ENCODE peak calls at places on chromosome 17, in five cellular contexts. T, H, B, Q and U are unnamed samples. For H3F3A and H3K9me2, the result is how much of the 10 kb centered on the place peaks cover.

GRCh38 chr17:281365-281999 is 71.1 kb downstream of the RPH3AL start:
- DNase-seq in Q (no peak), B (no peak), H (no peak), T (no peak), U (no peak)

GRCh38 chr17:82300707-82301270 is 16.6 kb downstream of the CD7 start:
- DNase-seq in H (peak), Q (no peak), B (peak), T (peak), U (peak)

GRCh38 chr17:79108232-79108850 is 33.7 kb downstream of the ENGASE start:
- DNase-seq in T (no peak), B (no peak), Q (no peak), H (no peak), U (no peak)

GRCh38 chr17:82956146-82956725 is 116.4 kb upstream of the ZNF750 start:
- DNase-seq in T (no peak), Q (no peak), B (no peak), H (no peak), U (no peak)

GRCh38 chr17:16940116-16940881 is 31.6 kb downstream of the TNFRSF13B start:
- DNase-seq in B (no peak), T (peak), Q (no peak), H (no peak), U (no peak)

GRCh38 chr17:53527473-53527872 is 295.3 kb upstream of the KIF2B start:
- DNase-seq in Q (no peak), T (no peak), B (no peak), H (no peak), U (no peak)

GRCh38 chr17:35028531-35029262 is 34.8 kb downstream of the RFFL start:
- DNase-seq in Q (peak), H (no peak), T (no peak), B (peak), U (peak)

GRCh38 chr17:38463451-38463858 is 35.2 kb downstream of the ARHGAP23 start:
- DNase-seq in H (no peak), Q (no peak), B (peak), T (no peak), U (no peak)

GRCh38 chr17:41377546-41377945 is 4.6 kb downstream of the KRT34 start:
- DNase-seq in T (peak), Q (no peak), H (no peak), B (peak), U (peak)

GRCh38 chr17:71287246-71287828 is 833.5 kb upstream of the SOX9 start:
- DNase-seq in B (peak), Q (no peak), T (peak), H (peak), U (no peak)

GRCh38 chr17:4101127-4101798 is 41.6 kb downstream of the ZZEF1 start:
- DNase-seq in Q (no peak), B (no peak), H (no peak), T (no peak), U (no peak)

GRCh38 chr17:50348522-50349240 is 2.8 kb downstream of the XYLT2 start:
- DNase-seq in T (no peak), H (no peak), Q (no peak), B (peak), U (peak)

GRCh38 chr17:64128787-64129514 is 993 bp downstream of the ERN1 start:
- DNase-seq in H (no peak), Q (no peak), T (peak), B (peak), U (peak)

GRCh38 chr17:67528751-67529436 is 151.8 kb downstream of the PITPNC1 start:
- DNase-seq in B (peak), H (peak), Q (peak), T (peak), U (peak)

GRCh38 chr17:46817901-46818209 is 637 bp downstream of the WNT3 start:
- DNase-seq in T (no peak), Q (no peak), H (no peak), B (no peak), U (no peak)

GRCh38 chr17:27800522-27800921 is at the start of gene NOS2:
- DNase-seq in H (no peak), T (no peak), B (no peak), Q (no peak), U (no peak)

GRCh38 chr17:17792551-17793377 is 44.0 kb downstream of the SREBF1 start:
- DNase-seq in T (peak), H (peak), Q (no peak), B (peak), U (peak)

GRCh38 chr17:76193616-76194015 is 46.7 kb downstream of the RNF157 start:
- DNase-seq in T (peak), H (peak), B (no peak), Q (no peak), U (no peak)

GRCh38 chr17:63634816-63635215 is 12.6 kb downstream of the MAP3K3 start:
- DNase-seq in H (no peak), T (no peak), Q (no peak), B (no peak), U (no peak)

GRCh38 chr17:71409712-71410111 is 711.1 kb upstream of the SOX9 start:
- DNase-seq in Q (peak), B (peak), T (no peak), H (no peak), U (peak)

GRCh38 chr17:61410555-61411089 is 11.0 kb downstream of the TBX2 start:
- DNase-seq in T (peak), H (peak), B (peak), Q (no peak), U (no peak)

GRCh38 chr17:57406131-57406980 is 150.0 kb downstream of the MSI2 start:
- DNase-seq in H (no peak), B (peak), T (peak), Q (no peak), U (peak)

GRCh38 chr17:76988796-76989195 is 120.6 kb downstream of the MGAT5B start:
- DNase-seq in B (no peak), T (no peak), Q (no peak), H (no peak), U (no peak)

GRCh38 chr17:60901222-60901621 is 223.6 kb downstream of the BCAS3 start:
- DNase-seq in T (no peak), H (no peak), Q (no peak), B (peak), U (peak)

GRCh38 chr17:74799097-74799496 is 23.0 kb upstream of the NAT9 start:
- DNase-seq in H (no peak), T (no peak), Q (no peak), B (no peak), U (no peak)

GRCh38 chr17:16371742-16372141 is 9.1 kb upstream of the UBB start:
- DNase-seq in B (peak), T (no peak), H (peak), Q (no peak), U (peak)

GRCh38 chr17:64615025-64615677 is 47.0 kb downstream of the SMURF2 start:
- DNase-seq in B (peak), T (peak), H (no peak), Q (no peak), U (no peak)

GRCh38 chr17:27529230-27529796 is 73.1 kb downstream of the KSR1 start:
- DNase-seq in B (no peak), Q (peak), T (no peak), H (peak), U (no peak)

GRCh38 chr17:60040843-60041242 is 37.9 kb downstream of the HEATR6 start:
- DNase-seq in B (no peak), Q (no peak), H (no peak), T (no peak), U (no peak)

GRCh38 chr17:57918017-57918895 is 37.0 kb downstream of the CUEDC1 start:
- DNase-seq in B (peak), T (no peak), Q (peak), H (no peak), U (peak)

GRCh38 chr17:10687497-10687896 is 9.8 kb downstream of the SCO1 start:
- DNase-seq in H (no peak), B (no peak), T (no peak), Q (no peak), U (no peak)

GRCh38 chr17:53633856-53634255 is 188.9 kb upstream of the KIF2B start:
- DNase-seq in B (no peak), T (peak), Q (no peak), H (no peak), U (no peak)

GRCh38 chr17:57444632-57445031 is 188.3 kb downstream of the MSI2 start:
- DNase-seq in H (no peak), T (no peak), Q (no peak), B (no peak), U (no peak)

GRCh38 chr17:64496348-64496785 is 487 bp downstream of the POLG2 start:
- DNase-seq in H (no peak), B (peak), T (peak), Q (peak), U (peak)

GRCh38 chr17:9054146-9054545 is 32.8 kb downstream of the NTN1 start:
- DNase-seq in Q (no peak), H (no peak), T (peak), B (no peak), U (no peak)

GRCh38 chr17:9052921-9053320 is 31.6 kb downstream of the NTN1 start:
- DNase-seq in H (no peak), Q (no peak), B (no peak), T (no peak), U (no peak)

GRCh38 chr17:9053406-9053805 is 32.1 kb downstream of the NTN1 start:
- DNase-seq in T (no peak), Q (no peak), B (no peak), H (no peak), U (no peak)

GRCh38 chr17:9055281-9055680 is 34.0 kb downstream of the NTN1 start:
- DNase-seq in B (no peak), Q (no peak), T (no peak), H (no peak), U (no peak)

GRCh38 chr17:9054611-9055010 is 33.3 kb downstream of the NTN1 start:
- DNase-seq in B (no peak), H (no peak), Q (no peak), T (peak), U (no peak)
- H3F3A ChIP-seq in B (under half), H (under half), Q (under half), T (under half), U (under half)

DNA sequence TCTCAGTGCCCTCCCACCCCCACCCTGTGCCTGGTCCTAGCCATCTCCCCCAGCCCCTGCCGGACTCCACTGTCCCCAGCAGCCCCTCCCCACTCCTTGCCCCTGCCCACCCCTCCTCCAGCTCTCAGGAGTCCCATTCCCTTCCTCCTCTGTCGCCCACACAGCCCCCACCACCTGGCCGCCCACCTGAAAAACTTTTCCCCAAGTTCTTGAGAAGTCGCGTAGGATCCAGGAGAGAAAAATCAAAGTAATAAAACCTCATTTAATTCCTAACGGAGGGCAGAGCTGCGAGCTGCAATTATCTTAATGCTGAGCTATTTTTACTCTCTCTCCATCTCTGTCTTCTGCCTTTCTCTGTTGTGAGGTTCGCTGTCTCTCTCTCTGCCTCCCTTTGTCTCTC is 2.4 kb upstream of the PPP1R1B start:
- DNase-seq in T (no peak), H (no peak), B (no peak), Q (no peak), U (no peak)
- H3K9me2 ChIP-seq in T (under half), H (under half), B (under half), Q (under half), U (under half)

GRCh38 chr17:8176998-8177731 is 985 bp upstream of the TMEM107 start:
- DNase-seq in T (no peak), H (no peak), Q (no peak), B (no peak), U (no peak)
- H3F3A ChIP-seq in T (under half), H (under half), Q (under half), B (under half), U (under half)

DNA sequence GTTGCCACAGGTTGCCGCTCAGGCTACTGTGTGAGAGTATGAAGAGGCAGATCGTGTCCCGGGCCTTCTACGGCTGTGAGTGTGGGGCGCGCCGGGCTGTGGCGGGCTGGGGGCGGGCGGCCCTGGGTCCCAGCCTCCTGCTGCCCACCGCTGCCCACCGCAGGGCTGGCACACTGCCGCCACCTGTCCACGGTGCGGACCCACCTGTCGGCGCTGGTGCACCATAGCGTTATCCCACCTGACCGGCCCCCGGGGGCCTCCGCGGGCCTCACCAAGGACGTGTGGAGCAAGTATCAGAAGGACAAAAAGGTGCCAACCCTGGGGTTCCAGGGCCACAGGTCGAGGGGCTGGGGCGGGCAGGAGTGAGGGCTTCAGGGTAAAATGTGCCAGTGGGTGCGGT is 28.7 kb downstream of the MNT start:
- DNase-seq in Q (no peak), B (no peak), H (no peak), T (no peak), U (no peak)
- H3K9me2 ChIP-seq in Q (under half), B (under half), H (under half), T (under half), U (under half)

DNA sequence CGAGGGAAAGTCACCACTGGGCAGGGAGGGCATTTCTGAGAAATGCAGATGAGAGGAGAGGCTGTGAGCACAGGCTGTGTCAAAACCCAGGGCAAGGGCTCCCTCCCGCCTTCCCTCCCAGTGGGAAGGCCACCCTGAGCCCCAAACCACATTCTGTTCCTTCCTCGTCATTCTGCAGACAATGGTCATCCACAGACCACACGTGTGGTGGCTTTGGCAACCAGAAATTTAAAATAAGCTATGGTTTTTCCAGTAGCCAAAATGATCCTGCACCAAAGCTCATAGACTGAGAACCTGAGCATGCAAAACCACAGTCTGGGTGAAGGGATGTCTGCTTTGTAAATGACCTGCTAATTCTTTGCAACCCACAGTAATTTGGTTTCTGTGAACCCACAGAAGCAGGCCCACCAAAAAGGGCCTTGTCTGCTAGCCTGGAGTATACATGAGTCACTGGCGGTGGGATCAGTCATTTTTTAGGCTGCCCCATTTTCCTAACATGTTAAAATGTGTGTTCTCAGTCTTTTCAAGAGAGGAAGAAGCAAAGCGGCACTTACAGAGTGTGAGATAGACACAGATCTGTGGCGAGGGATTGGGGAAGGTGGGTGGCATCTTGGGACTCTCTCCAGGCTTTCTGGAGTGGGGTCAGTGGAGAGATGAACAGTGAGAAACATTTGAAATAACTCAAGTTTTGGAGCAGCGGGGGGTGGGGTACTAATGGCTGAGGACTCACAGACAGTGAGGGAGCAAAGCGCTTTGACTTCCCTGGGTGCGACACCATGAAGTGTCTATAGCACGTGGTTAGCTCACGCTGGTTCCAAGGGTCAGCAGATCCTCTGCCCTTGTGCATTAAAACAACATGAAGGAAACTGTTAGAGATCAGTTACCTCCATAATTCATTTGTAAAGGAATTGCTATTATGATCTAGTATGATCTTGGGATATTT is 20.5 kb downstream of the GRB7 start:
- DNase-seq in H (no peak), Q (no peak), T (no peak), B (peak), U (no peak)
- H3F3A ChIP-seq in H (under half), Q (under half), T (under half), B (under half), U (under half)

GRCh38 chr17:5500804-5501391 is 14.5 kb downstream of the MIS12 start:
- DNase-seq in Q (no peak), T (peak), B (peak), H (peak), U (peak)
- H3K9me2 ChIP-seq in Q (under half), T (under half), B (under half), H (under half), U (under half)

GRCh38 chr17:72878975-72879660 is 213.4 kb downstream of the SLC39A11 start:
- DNase-seq in Q (no peak), T (no peak), B (no peak), H (no peak), U (no peak)

GRCh38 chr17:72876413-72876812 is 216.1 kb downstream of the SLC39A11 start:
- DNase-seq in H (no peak), T (no peak), B (no peak), Q (no peak), U (no peak)

GRCh38 chr17:72879877-72880276 is 212.6 kb downstream of the SLC39A11 start:
- DNase-seq in T (no peak), Q (no peak), B (no peak), H (no peak), U (no peak)

GRCh38 chr17:72877348-72877747 is 215.1 kb downstream of the SLC39A11 start:
- DNase-seq in Q (no peak), B (no peak), H (no peak), T (no peak), U (no peak)
- H3F3A ChIP-seq in Q (under half), B (under half), H (under half), T (under half), U (under half)

DNA sequence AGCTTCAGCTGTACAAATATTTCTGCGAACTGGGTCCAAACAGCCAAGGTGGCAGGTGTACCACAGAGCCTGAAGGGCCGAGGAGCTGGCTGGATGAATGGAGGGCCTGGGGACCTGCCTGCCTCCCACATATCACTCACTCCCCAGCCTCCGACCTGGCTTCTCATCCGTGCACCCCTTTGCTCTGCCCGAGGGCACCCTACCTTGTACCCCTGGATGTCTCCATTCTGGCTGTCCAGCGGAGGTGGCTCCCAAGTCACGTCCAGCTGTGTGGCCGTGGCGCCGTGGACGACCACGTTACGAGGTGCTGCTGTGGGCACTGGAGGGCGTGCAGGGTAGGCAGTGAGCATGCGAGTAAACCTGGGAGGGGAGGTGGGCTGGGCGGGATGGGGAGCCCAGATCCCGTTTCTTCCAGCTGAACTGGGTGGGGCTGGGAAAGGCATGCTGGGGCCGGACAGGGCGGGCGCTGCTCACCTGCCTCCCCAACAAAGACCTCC is 67.2 kb upstream of the CDC42EP4 start:
- DNase-seq in B (no peak), T (no peak), Q (no peak), H (no peak), U (no peak)
- H3K9me2 ChIP-seq in B (under half), T (under half), Q (under half), H (under half), U (under half)

GRCh38 chr17:32878211-32878610 is 1.3 kb upstream of the MYO1D start:
- DNase-seq in Q (no peak), H (no peak), B (peak), T (no peak), U (peak)

GRCh38 chr17:32881054-32881453 is 4.1 kb upstream of the MYO1D start:
- DNase-seq in T (no peak), B (peak), H (no peak), Q (no peak), U (no peak)

GRCh38 chr17:32882029-32882428 is 5.1 kb upstream of the MYO1D start:
- DNase-seq in Q (no peak), T (no peak), H (no peak), B (no peak), U (no peak)

GRCh38 chr17:32879143-32879542 is 2.2 kb upstream of the MYO1D start:
- DNase-seq in T (no peak), H (no peak), Q (no peak), B (no peak), U (no peak)

DNA sequence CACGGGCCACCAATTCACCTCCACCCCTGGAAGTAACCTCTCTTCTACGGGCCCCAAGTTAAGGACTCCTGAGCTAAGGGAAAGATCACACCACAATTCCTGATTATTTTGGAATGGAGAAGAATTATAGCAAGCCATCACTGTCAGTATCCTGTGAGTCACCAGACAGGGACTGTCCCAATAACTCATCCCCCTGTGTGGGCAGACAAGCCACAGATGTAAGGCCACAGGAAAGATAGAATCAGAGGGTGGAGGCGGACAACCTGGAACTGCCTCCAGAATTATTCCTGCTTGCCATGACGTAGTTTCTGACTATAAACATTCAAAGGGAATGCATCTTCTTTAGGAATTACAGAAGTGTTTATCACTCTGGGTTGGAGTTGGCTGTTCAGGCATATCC is 5.8 kb upstream of the MYO1D start:
- DNase-seq in Q (no peak), B (peak), T (no peak), H (no peak), U (no peak)
- H3F3A ChIP-seq in Q (under half), B (under half), T (under half), H (under half), U (under half)

GRCh38 chr17:37276475-37276874 is 99.3 kb upstream of the C17orf78 start:
- DNase-seq in T (no peak), H (no peak), B (no peak), Q (peak), U (peak)
- H3K9me2 ChIP-seq in T (under half), H (under half), B (under half), Q (under half), U (under half)